ENCODE peak calls at places on chromosomes 6 and 20, in eight cellular contexts. K, W, B, L, C, S, M and V are unnamed samples.

GRCh38 chr6:150269130-150269856 is 99.5 kb upstream of the IYD start:
- DNase-seq in K (no peak), W (no peak), B (no peak), L (no peak), C (no peak), S (no peak), M (no peak), V (no peak)

GRCh38 chr6:3411967-3412778 is 44.7 kb downstream of the SLC22A23 start:
- DNase-seq in K (no peak), W (no peak), B (no peak), L (no peak), C (no peak), S (no peak), M (no peak), V (no peak)

GRCh38 chr6:52288216-52288615 is 3.7 kb upstream of the MCM3 start:
- DNase-seq in K (no peak), W (no peak), B (no peak), L (no peak), C (no peak), S (no peak), M (no peak), V (no peak)

GRCh38 chr6:170040115-170040500 is 250.8 kb downstream of the DLL1 start:
- DNase-seq in K (no peak), W (no peak), B (no peak), L (no peak), C (no peak), S (no peak), M (no peak), V (no peak)

GRCh38 chr20:2955257-2955950 is 82.1 kb downstream of the PTPRA start:
- DNase-seq in K (peak), W (no peak), B (no peak), L (no peak), C (no peak), S (no peak), M (peak), V (peak)

GRCh38 chr20:62219992-62220665 is at the start of gene HRH3:
- DNase-seq in K (peak), W (no peak), B (no peak), L (peak), C (peak), S (peak), M (peak), V (peak)

GRCh38 chr6:81744136-81744535 is 8.3 kb downstream of the TENT5A start:
- DNase-seq in K (no peak), W (no peak), B (no peak), L (no peak), C (no peak), S (no peak), M (no peak), V (no peak)

GRCh38 chr6:138833819-138834539 is 38.1 kb downstream of the ECT2L start:
- DNase-seq in K (no peak), W (no peak), B (no peak), L (no peak), C (no peak), S (peak), M (no peak), V (no peak)

GRCh38 chr20:9616455-9616805 is 102.0 kb downstream of the LAMP5 start:
- DNase-seq in K (no peak), W (no peak), B (no peak), L (no peak), C (no peak), S (no peak), M (no peak), V (no peak)

GRCh38 chr6:31784270-31784925 is 7.3 kb upstream of the VWA7 start:
- DNase-seq in K (no peak), W (no peak), B (no peak), L (no peak), C (no peak), S (no peak), M (no peak), V (no peak)

GRCh38 chr6:157822221-157823000 is 635 bp upstream of the SNX9 start:
- DNase-seq in K (peak), W (no peak), B (no peak), L (peak), C (peak), S (no peak), M (no peak), V (no peak)

GRCh38 chr6:89063881-89064280 is 16.7 kb upstream of the PNRC1 start:
- DNase-seq in K (no peak), W (no peak), B (no peak), L (no peak), C (no peak), S (no peak), M (no peak), V (no peak)

GRCh38 chr20:59526242-59527225 is 77.8 kb upstream of the PHACTR3 start:
- DNase-seq in K (no peak), W (no peak), B (no peak), L (peak), C (peak), S (no peak), M (no peak), V (no peak)

GRCh38 chr6:13600036-13600435 is 15.1 kb upstream of the NOL7 start:
- DNase-seq in K (no peak), W (no peak), B (no peak), L (no peak), C (no peak), S (no peak), M (no peak), V (no peak)

GRCh38 chr6:75143186-75143585 is 62.7 kb downstream of the COL12A1 start:
- DNase-seq in K (no peak), W (no peak), B (no peak), L (no peak), C (no peak), S (no peak), M (no peak), V (no peak)

GRCh38 chr6:33702345-33702977 is 9.0 kb downstream of the UQCC2 start:
- DNase-seq in K (peak), W (peak), B (no peak), L (peak), C (peak), S (peak), M (no peak), V (peak)

GRCh38 chr6:157221049-157221816 is 102.1 kb downstream of the TMEM242 start:
- DNase-seq in K (peak), W (peak), B (peak), L (no peak), C (no peak), S (peak), M (peak), V (peak)

GRCh38 chr20:44728835-44729342 is 13.7 kb downstream of the CCN5 start:
- DNase-seq in K (no peak), W (peak), B (no peak), L (peak), C (peak), S (peak), M (no peak), V (no peak)

GRCh38 chr6:31042801-31043200 is 32.5 kb downstream of the MUC22 start:
- DNase-seq in K (peak), W (no peak), B (peak), L (peak), C (peak), S (peak), M (no peak), V (peak)

GRCh38 chr6:42405025-42405424 is 46.7 kb downstream of the TRERF1 start:
- DNase-seq in K (no peak), W (no peak), B (no peak), L (no peak), C (no peak), S (no peak), M (no peak), V (no peak)

GRCh38 chr6:107132330-107132954 is 17.1 kb upstream of the BEND3 start:
- DNase-seq in K (peak), W (peak), B (peak), L (peak), C (no peak), S (peak), M (no peak), V (peak)